ENCODE peak calls at places on chromosomes 7 and 10, in ten cellular contexts. One of them, this sample, is unnamed.

GRCh38 chr7:5443678-5444077 is 20.0 kb upstream of the TNRC18 start:
- DNase-seq in GM19239: no peak
- DNase-seq in stimulated activated CD4-positive, alpha-beta T cell treated with anti-CD3 and anti-CD28 coated beads, Interleukin-1b, Interleukin-23, amount 100 ng/mL, for 48 hours: no peak
- DNase-seq in GDM1: no peak
- DNase-seq in activated CD4-positive, alpha-beta T cell treated with anti-CD3 and anti-CD28 coated beads, Interleukin-2, amount 10 ng/mL, durations not matched to agents 7 days and 5 days: no peak
- DNase-seq in HepG2: no peak
- DNase-seq in NCI-H1436: no peak
- DNase-seq in iPS-NIHi11: no peak
- DNase-seq in hypothalamus: no peak
- DNase-seq in HuH-7.5: no peak
- DNase-seq in this sample: no peak

GRCh38 chr7:105454058-105454739 is 65.5 kb upstream of the SRPK2 start:
- DNase-seq in GM19239: no peak
- DNase-seq in stimulated activated CD4-positive, alpha-beta T cell treated with anti-CD3 and anti-CD28 coated beads, Interleukin-1b, Interleukin-23, amount 100 ng/mL, for 48 hours: no peak
- DNase-seq in GDM1: no peak
- DNase-seq in activated CD4-positive, alpha-beta T cell treated with anti-CD3 and anti-CD28 coated beads, Interleukin-2, amount 10 ng/mL, durations not matched to agents 7 days and 5 days: no peak
- DNase-seq in HepG2: no peak
- DNase-seq in NCI-H1436: no peak
- DNase-seq in iPS-NIHi11: no peak
- DNase-seq in hypothalamus: no peak
- DNase-seq in HuH-7.5: no peak
- DNase-seq in this sample: peak; percentile 27

GRCh38 chr7:148883233-148884048 is 650 bp downstream of the EZH2 start:
- DNase-seq in GM19239: peak; percentile 38
- DNase-seq in stimulated activated CD4-positive, alpha-beta T cell treated with anti-CD3 and anti-CD28 coated beads, Interleukin-1b, Interleukin-23, amount 100 ng/mL, for 48 hours: peak; percentile 50
- DNase-seq in GDM1: no peak
- DNase-seq in activated CD4-positive, alpha-beta T cell treated with anti-CD3 and anti-CD28 coated beads, Interleukin-2, amount 10 ng/mL, durations not matched to agents 7 days and 5 days: peak; percentile 50
- DNase-seq in HepG2: no peak
- DNase-seq in NCI-H1436: peak; percentile 9
- DNase-seq in iPS-NIHi11: peak; percentile 47
- DNase-seq in hypothalamus: peak; percentile 33
- DNase-seq in HuH-7.5: peak; percentile 25
- DNase-seq in this sample: peak; percentile 40

GRCh38 chr7:1663243-1663642 is 6.8 kb upstream of the ELFN1 start:
- DNase-seq in GM19239: no peak
- DNase-seq in stimulated activated CD4-positive, alpha-beta T cell treated with anti-CD3 and anti-CD28 coated beads, Interleukin-1b, Interleukin-23, amount 100 ng/mL, for 48 hours: no peak
- DNase-seq in GDM1: no peak
- DNase-seq in activated CD4-positive, alpha-beta T cell treated with anti-CD3 and anti-CD28 coated beads, Interleukin-2, amount 10 ng/mL, durations not matched to agents 7 days and 5 days: no peak
- DNase-seq in HepG2: no peak
- DNase-seq in NCI-H1436: no peak
- DNase-seq in iPS-NIHi11: peak; percentile 8
- DNase-seq in hypothalamus: no peak
- DNase-seq in HuH-7.5: no peak
- DNase-seq in this sample: no peak

GRCh38 chr10:76285012-76285411 is 853.6 kb downstream of the LRMDA start:
- DNase-seq in GM19239: no peak
- DNase-seq in stimulated activated CD4-positive, alpha-beta T cell treated with anti-CD3 and anti-CD28 coated beads, Interleukin-1b, Interleukin-23, amount 100 ng/mL, for 48 hours: no peak
- DNase-seq in GDM1: no peak
- DNase-seq in activated CD4-positive, alpha-beta T cell treated with anti-CD3 and anti-CD28 coated beads, Interleukin-2, amount 10 ng/mL, durations not matched to agents 7 days and 5 days: no peak
- DNase-seq in HepG2: peak; percentile 6
- DNase-seq in NCI-H1436: no peak
- DNase-seq in iPS-NIHi11: no peak
- DNase-seq in hypothalamus: no peak
- DNase-seq in HuH-7.5: no peak
- DNase-seq in this sample: peak; percentile 68

GRCh38 chr7:100220833-100221718 is 1.3 kb downstream of the PVRIG start:
- DNase-seq in GM19239: peak; percentile 57
- DNase-seq in stimulated activated CD4-positive, alpha-beta T cell treated with anti-CD3 and anti-CD28 coated beads, Interleukin-1b, Interleukin-23, amount 100 ng/mL, for 48 hours: peak; percentile 86
- DNase-seq in GDM1: no peak
- DNase-seq in activated CD4-positive, alpha-beta T cell treated with anti-CD3 and anti-CD28 coated beads, Interleukin-2, amount 10 ng/mL, durations not matched to agents 7 days and 5 days: peak; percentile 81
- DNase-seq in HepG2: no peak
- DNase-seq in NCI-H1436: no peak
- DNase-seq in iPS-NIHi11: no peak
- DNase-seq in hypothalamus: no peak
- DNase-seq in HuH-7.5: no peak
- DNase-seq in this sample: no peak

GRCh38 chr7:28629216-28629848 is 217.0 kb downstream of the CREB5 start:
- DNase-seq in GM19239: no peak
- DNase-seq in stimulated activated CD4-positive, alpha-beta T cell treated with anti-CD3 and anti-CD28 coated beads, Interleukin-1b, Interleukin-23, amount 100 ng/mL, for 48 hours: no peak
- DNase-seq in GDM1: no peak
- DNase-seq in activated CD4-positive, alpha-beta T cell treated with anti-CD3 and anti-CD28 coated beads, Interleukin-2, amount 10 ng/mL, durations not matched to agents 7 days and 5 days: no peak
- DNase-seq in HepG2: no peak
- DNase-seq in NCI-H1436: no peak
- DNase-seq in iPS-NIHi11: no peak
- DNase-seq in hypothalamus: no peak
- DNase-seq in HuH-7.5: no peak
- DNase-seq in this sample: no peak

GRCh38 chr7:47506716-47507354 is 75.1 kb downstream of the TNS3 start:
- DNase-seq in GM19239: no peak
- DNase-seq in stimulated activated CD4-positive, alpha-beta T cell treated with anti-CD3 and anti-CD28 coated beads, Interleukin-1b, Interleukin-23, amount 100 ng/mL, for 48 hours: no peak
- DNase-seq in GDM1: no peak
- DNase-seq in activated CD4-positive, alpha-beta T cell treated with anti-CD3 and anti-CD28 coated beads, Interleukin-2, amount 10 ng/mL, durations not matched to agents 7 days and 5 days: no peak
- DNase-seq in HepG2: no peak
- DNase-seq in NCI-H1436: no peak
- DNase-seq in iPS-NIHi11: no peak
- DNase-seq in hypothalamus: no peak
- DNase-seq in HuH-7.5: no peak
- DNase-seq in this sample: peak; percentile 63

GRCh38 chr10:133537551-133538545 is 10.7 kb downstream of the CYP2E1 start:
- DNase-seq in GM19239: no peak
- DNase-seq in stimulated activated CD4-positive, alpha-beta T cell treated with anti-CD3 and anti-CD28 coated beads, Interleukin-1b, Interleukin-23, amount 100 ng/mL, for 48 hours: no peak
- DNase-seq in GDM1: no peak
- DNase-seq in activated CD4-positive, alpha-beta T cell treated with anti-CD3 and anti-CD28 coated beads, Interleukin-2, amount 10 ng/mL, durations not matched to agents 7 days and 5 days: no peak
- DNase-seq in HepG2: no peak
- DNase-seq in NCI-H1436: no peak
- DNase-seq in iPS-NIHi11: no peak
- DNase-seq in hypothalamus: no peak
- DNase-seq in HuH-7.5: no peak
- DNase-seq in this sample: no peak